ENCODE peak calls at places on chromosomes 11 and 22, in eight cellular contexts. P is CD8-positive, alpha-beta memory T cell; H is uterus; A is naive thymus-derived CD4-positive, alpha-beta T cell; M is CD14-positive monocyte; C is Karpas-422; G is stimulated activated CD4-positive, alpha-beta T cell treated with anti-CD3 and anti-CD28 coated beads, Interleukin-12 subunit alpha, Interleukin-12 subunit beta, amount 100 ng/mL, for 4 hours; V is IMR-90. X is an unnamed sample.

GRCh38 chr11:120131941-120132644 is 5.8 kb downstream of the TRIM29 start:
- DNase-seq in V (no peak), A (no peak), M (peak), H (peak), G (no peak), C (no peak), P (no peak), X (no peak)

GRCh38 chr22:38338772-38339379 is 21.6 kb upstream of the CSNK1E start:
- DNase-seq in C (no peak), V (no peak), P (no peak), M (no peak), A (no peak), H (peak), G (no peak), X (no peak)

GRCh38 chr11:114215871-114216803 is 80.1 kb upstream of the NNMT start:
- DNase-seq in V (no peak), G (no peak), A (no peak), C (no peak), M (no peak), H (no peak), P (no peak), X (no peak)

GRCh38 chr11:19938051-19938856 is 222.0 kb downstream of the DBX1 start:
- DNase-seq in H (no peak), C (peak), P (no peak), G (peak), V (peak), M (no peak), A (no peak), X (no peak)

GRCh38 chr11:103648670-103649400 is 387.6 kb upstream of the DDI1 start:
- DNase-seq in H (no peak), A (no peak), G (no peak), P (no peak), V (peak), C (peak), M (no peak), X (no peak)

GRCh38 chr11:75142714-75143419 is 8.0 kb upstream of the SLCO2B1 start:
- DNase-seq in M (peak), G (peak), A (peak), C (peak), P (peak), H (peak), V (peak), X (peak)

GRCh38 chr11:2778630-2779498 is 79.1 kb upstream of the KCNQ1OT1 start:
- DNase-seq in H (peak), V (peak), M (peak), A (peak), P (no peak), G (no peak), C (no peak), X (no peak)

GRCh38 chr22:20804650-20805049 is 30.7 kb downstream of the SERPIND1 start:
- DNase-seq in A (no peak), H (no peak), M (no peak), G (no peak), V (no peak), P (no peak), C (no peak), X (no peak)

GRCh38 chr11:44005956-44006355 is 41.8 kb upstream of the ACCSL start:
- DNase-seq in C (no peak), A (no peak), P (no peak), G (no peak), V (no peak), H (peak), M (no peak), X (no peak)

X was measured in T-helper 1 cell.